ENCODE peak calls at places on chromosome 3, in ten cellular contexts. C is sigmoid colon, J is K562, V is transverse colon, N is A549, S is GM12878, Y is H1, I is ovary, W is upper lobe of left lung, B is suprapubic skin. P is an unnamed sample.

GRCh38 chr3:10638466-10638865 is 133.1 kb upstream of the ATP2B2 start:
- DNase-seq in C (no peak), J (no peak), V (no peak), N (no peak), S (no peak), Y (no peak), I (no peak), W (no peak), B (no peak), P (no peak)

GRCh38 chr3:30550246-30550645 is 56.2 kb upstream of the TGFBR2 start:
- DNase-seq in C (no peak), J (no peak), V (no peak), N (no peak), S (no peak), Y (no peak), I (no peak), W (no peak), B (no peak), P (no peak)

GRCh38 chr3:40021338-40021737 is 211.9 kb downstream of the MYRIP start:
- DNase-seq in C (no peak), J (no peak), V (no peak), N (no peak), S (no peak), Y (no peak), I (no peak), W (no peak), B (no peak), P (no peak)

GRCh38 chr3:170258105-170258487 is 35.9 kb downstream of the PRKCI start:
- DNase-seq in C (no peak), J (no peak), V (no peak), N (no peak), S (no peak), Y (no peak), I (no peak), W (no peak), B (no peak), P (no peak)

GRCh38 chr3:128070898-128071591 is 18.8 kb downstream of the SEC61A1 start:
- DNase-seq in C (no peak), J (no peak), V (no peak), N (no peak), S (no peak), Y (no peak), I (no peak), W (no peak), B (no peak), P (no peak)

GRCh38 chr3:76565496-76566210 is 474.2 kb upstream of the ROBO2 start:
- DNase-seq in C (no peak), J (no peak), V (no peak), N (no peak), S (no peak), Y (no peak), I (no peak), W (no peak), B (no peak), P (no peak)

GRCh38 chr3:192727032-192727847 is at the start of gene FGF12:
- DNase-seq in C (peak; percentile 69), J (peak; percentile 22), V (peak; percentile 11), N (peak; percentile 7), S (no peak), Y (peak; percentile 88), I (peak; percentile 50), W (peak; percentile 41), B (no peak), P (peak; percentile 13)

GRCh38 chr3:179653777-179654117 is 907 bp downstream of the USP13 start:
- DNase-seq in C (no peak), J (no peak), V (peak; percentile 7), N (peak; percentile 7), S (no peak), Y (no peak), I (peak; percentile 51), W (no peak), B (no peak), P (no peak)

GRCh38 chr3:31161889-31162288 is 267.4 kb upstream of the GADL1 start:
- DNase-seq in C (no peak), J (no peak), V (no peak), N (no peak), S (no peak), Y (no peak), I (no peak), W (no peak), B (no peak), P (no peak)

GRCh38 chr3:125609384-125609783 is 14.1 kb upstream of the OSBPL11 start:
- DNase-seq in C (no peak), J (no peak), V (no peak), N (no peak), S (no peak), Y (no peak), I (no peak), W (no peak), B (no peak), P (no peak)

GRCh38 chr3:128004661-128005060 is 47.6 kb upstream of the SEC61A1 start:
- DNase-seq in C (no peak), J (no peak), V (no peak), N (no peak), S (no peak), Y (no peak), I (no peak), W (no peak), B (no peak), P (no peak)

GRCh38 chr3:48991851-48992545 is 2.0 kb downstream of the P4HTM start:
- DNase-seq in C (no peak), J (no peak), V (no peak), N (no peak), S (no peak), Y (no peak), I (no peak), W (no peak), B (no peak), P (no peak)
- H3K4me3 ChIP-seq in C (no peak overlapping the region), J (no peak overlapping the region), V (no peak overlapping the region), N (no peak overlapping the region), S (peak overlapping the region; percentile 93), Y (no peak overlapping the region), I (no peak overlapping the region), W (no peak overlapping the region), B (peak overlapping the region; percentile 93), P (no peak overlapping the region)

DNA sequence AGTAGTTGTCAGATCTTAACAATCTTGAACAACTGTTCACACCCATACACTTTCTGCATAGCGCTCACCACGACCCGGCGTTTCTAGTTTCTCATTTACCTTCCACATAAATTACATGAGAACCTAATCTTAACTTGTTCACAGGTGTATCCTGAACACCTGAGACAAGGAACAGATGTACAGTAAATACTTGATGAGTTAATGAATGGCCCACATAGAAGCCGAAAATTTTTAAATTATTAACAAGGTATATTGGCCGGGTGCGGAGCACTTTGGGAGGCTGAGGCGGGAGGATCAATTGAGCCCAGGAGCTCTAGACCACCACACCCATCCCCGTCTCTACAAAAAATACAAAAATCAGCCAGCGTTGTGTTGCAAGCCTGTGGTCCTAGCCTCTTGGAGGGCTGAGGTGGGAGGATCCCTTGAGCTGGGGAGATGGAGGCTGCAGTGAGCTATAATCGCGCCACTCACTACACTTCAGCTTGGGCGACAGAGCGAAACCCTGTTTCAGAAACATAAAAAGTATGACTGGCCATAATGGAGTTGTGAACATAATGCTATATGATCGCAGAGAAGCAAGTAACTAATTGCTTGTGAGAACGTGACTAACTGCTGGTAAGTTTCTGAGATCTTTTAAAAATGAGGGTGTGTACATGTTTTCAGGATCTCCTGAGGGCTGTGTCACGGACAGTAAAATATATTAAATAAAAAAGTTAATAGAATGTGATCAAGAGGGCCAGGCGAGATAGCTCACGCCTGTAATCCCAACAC is 1.0 kb upstream of the SMARCC1 start:
- DNase-seq in C (peak; percentile 46), J (no peak), V (no peak), N (no peak), S (no peak), Y (no peak), I (no peak), W (no peak), B (no peak), P (no peak)
- TF ChIP-seq EP300 in C (no peak), J (no peak), V (no peak), N (no peak), S (no peak), Y (no peak), I (no peak), W (no peak), B (no peak), P (no peak)

GRCh38 chr3:102630531-102630930 is 195.7 kb downstream of the ZPLD1 start:
- DNase-seq in C (no peak), J (no peak), V (no peak), N (no peak), S (no peak), Y (no peak), I (no peak), W (no peak), B (no peak), P (no peak)
- H3K4me3 ChIP-seq in C (no peak overlapping the region), J (no peak overlapping the region), V (no peak overlapping the region), N (no peak overlapping the region), S (no peak overlapping the region), Y (no peak overlapping the region), I (no peak overlapping the region), W (no peak overlapping the region), B (no peak overlapping the region), P (no peak overlapping the region)

GRCh38 chr3:191353022-191353777 is 22.9 kb upstream of the UTS2B start:
- DNase-seq in C (no peak), J (no peak), V (no peak), N (no peak), S (no peak), Y (no peak), I (no peak), W (no peak), B (no peak), P (no peak)
- TF ChIP-seq EP300 in C (no peak), J (no peak), V (no peak), N (no peak), S (no peak), Y (no peak), I (no peak), W (no peak), B (no peak), P (no peak)

GRCh38 chr3:118936811-118937210 is 97.8 kb downstream of the IGSF11 start:
- DNase-seq in C (no peak), J (no peak), V (no peak), N (no peak), S (no peak), Y (no peak), I (no peak), W (no peak), B (no peak), P (no peak)

GRCh38 chr3:118927449-118927848 is 107.2 kb downstream of the IGSF11 start:
- DNase-seq in C (no peak), J (no peak), V (no peak), N (no peak), S (no peak), Y (no peak), I (no peak), W (no peak), B (no peak), P (no peak)

GRCh38 chr3:118932822-118933558 is 101.7 kb downstream of the IGSF11 start:
- DNase-seq in C (peak; percentile 70), J (no peak), V (no peak), N (no peak), S (no peak), Y (no peak), I (peak; percentile 38), W (peak; percentile 33), B (no peak), P (no peak)

GRCh38 chr3:118931996-118932395 is 102.7 kb downstream of the IGSF11 start:
- DNase-seq in C (no peak), J (no peak), V (no peak), N (no peak), S (no peak), Y (no peak), I (no peak), W (no peak), B (no peak), P (no peak)
- H3K4me3 ChIP-seq in C (no peak overlapping the region), J (no peak overlapping the region), V (no peak overlapping the region), N (no peak overlapping the region), S (no peak overlapping the region), Y (no peak overlapping the region), I (no peak overlapping the region), W (no peak overlapping the region), B (no peak overlapping the region), P (no peak overlapping the region)

P was measured in tibial nerve.